ENCODE peak calls at places on chromosomes 16 and 17, in nine cellular contexts. U is upper lobe of left lung, H is heart left ventricle, J is right lobe of liver, B is HCT116, L is body of pancreas, E is K562, T is gastrocnemius medialis, G is GM12878. V is an unnamed sample.

GRCh38 chr17:3966720-3967363 is 2.6 kb upstream of the ATP2A3 start:
- ATAC-seq in E (no peak), G (no peak), B (no peak), H (no peak), T (no peak), L (peak; percentile 79), U (no peak), J (peak; percentile 89), V (no peak)

GRCh38 chr16:50719401-50720337 is 22.2 kb upstream of the CYLD start:
- ATAC-seq in G (peak; percentile 53), J (no peak), B (peak; percentile 55), L (peak; percentile 49), T (no peak), E (peak; percentile 72), U (peak; percentile 31), H (no peak), V (no peak)

GRCh38 chr16:88442435-88442810 is 10.7 kb upstream of the ZFPM1 start:
- ATAC-seq in J (no peak), H (no peak), T (no peak), G (no peak), B (peak; percentile 15), U (no peak), E (peak; percentile 12), L (no peak), V (no peak)

GRCh38 chr16:31451681-31452351 is 7.5 kb upstream of the ARMC5 start:
- ATAC-seq in T (peak; percentile 33), B (peak; percentile 96), H (peak; percentile 84), U (peak; percentile 79), G (peak; percentile 84), E (peak; percentile 80), L (peak; percentile 70), J (peak; percentile 79), V (peak; percentile 76)

GRCh38 chr17:31467502-31468256 is 76.2 kb downstream of the RAB11FIP4 start:
- ATAC-seq in B (no peak), T (no peak), H (peak; percentile 72), G (no peak), J (peak; percentile 96), U (no peak), L (peak; percentile 84), E (no peak), V (no peak)

GRCh38 chr17:63173450-63173849 is 207.4 kb downstream of the TANC2 start:
- ATAC-seq in U (no peak), G (no peak), T (no peak), H (no peak), J (no peak), E (no peak), L (peak; percentile 40), B (no peak), V (no peak)

GRCh38 chr16:50478773-50479149 is 69.4 kb upstream of the NKD1 start:
- ATAC-seq in U (no peak), J (no peak), E (peak; percentile 70), G (no peak), B (peak; percentile 84), T (no peak), L (no peak), H (no peak), V (no peak)

GRCh38 chr17:28335959-28336871 is 654 bp downstream of the TNFAIP1 start:
- ATAC-seq in E (peak; percentile 13), T (no peak), J (peak; percentile 47), G (peak; percentile 2), L (peak; percentile 38), H (peak; percentile 23), U (peak; percentile 42), B (peak; percentile 42), V (peak; percentile 2)

GRCh38 chr17:34081269-34081668 is 173.8 kb upstream of the CCL2 start:
- ATAC-seq in G (peak; percentile 44), E (peak; percentile 77), T (no peak), U (no peak), L (no peak), J (peak; percentile 78), H (no peak), B (no peak), V (no peak)

GRCh38 chr17:43660816-43661493 is 767 bp downstream of the MEOX1 start:
- ATAC-seq in J (no peak), T (no peak), L (no peak), U (no peak), B (no peak), H (no peak), E (no peak), G (peak; percentile 17), V (no peak)

GRCh38 chr17:47210105-47210504 is 957 bp downstream of the MYL4 start:
- ATAC-seq in E (peak; percentile 55), L (no peak), U (no peak), J (no peak), T (no peak), H (peak; percentile 43), G (no peak), B (no peak), V (no peak)

GRCh38 chr16:81536648-81537047 is 92.0 kb downstream of the CMIP start:
- ATAC-seq in T (no peak), G (no peak), E (no peak), J (no peak), H (no peak), B (no peak), U (no peak), L (no peak), V (no peak)

GRCh38 chr16:27330542-27330941 is 16.8 kb downstream of the IL4R start:
- ATAC-seq in J (no peak), E (no peak), H (peak; percentile 55), T (peak; percentile 48), L (no peak), G (no peak), U (peak; percentile 58), B (no peak), V (peak; percentile 79)

GRCh38 chr16:14560523-14560922 is 69.5 kb downstream of the PARN start:
- ATAC-seq in U (no peak), L (no peak), G (no peak), T (peak; percentile 37), J (peak; percentile 67), H (peak; percentile 29), E (no peak), B (no peak), V (no peak)

GRCh38 chr17:46192484-46193245 is 564 bp downstream of the KANSL1 start:
- ATAC-seq in L (peak; percentile 29), G (peak; percentile 35), T (peak; percentile 42), J (peak; percentile 54), E (peak; percentile 50), B (peak; percentile 28), H (peak; percentile 49), U (peak; percentile 26), V (peak; percentile 36)

GRCh38 chr16:975313-975690 is 4.5 kb upstream of the LMF1 start:
- ATAC-seq in J (no peak), B (no peak), U (no peak), H (no peak), G (no peak), E (no peak), L (no peak), T (no peak), V (no peak)

GRCh38 chr17:5418858-5419355 is 555 bp downstream of the NUP88 start:
- ATAC-seq in G (peak; percentile 68), L (peak; percentile 30), H (peak; percentile 1), E (peak; percentile 16), B (peak; percentile 2), T (peak; percentile 49), J (peak; percentile 37), U (no peak), V (no peak)

DNA sequence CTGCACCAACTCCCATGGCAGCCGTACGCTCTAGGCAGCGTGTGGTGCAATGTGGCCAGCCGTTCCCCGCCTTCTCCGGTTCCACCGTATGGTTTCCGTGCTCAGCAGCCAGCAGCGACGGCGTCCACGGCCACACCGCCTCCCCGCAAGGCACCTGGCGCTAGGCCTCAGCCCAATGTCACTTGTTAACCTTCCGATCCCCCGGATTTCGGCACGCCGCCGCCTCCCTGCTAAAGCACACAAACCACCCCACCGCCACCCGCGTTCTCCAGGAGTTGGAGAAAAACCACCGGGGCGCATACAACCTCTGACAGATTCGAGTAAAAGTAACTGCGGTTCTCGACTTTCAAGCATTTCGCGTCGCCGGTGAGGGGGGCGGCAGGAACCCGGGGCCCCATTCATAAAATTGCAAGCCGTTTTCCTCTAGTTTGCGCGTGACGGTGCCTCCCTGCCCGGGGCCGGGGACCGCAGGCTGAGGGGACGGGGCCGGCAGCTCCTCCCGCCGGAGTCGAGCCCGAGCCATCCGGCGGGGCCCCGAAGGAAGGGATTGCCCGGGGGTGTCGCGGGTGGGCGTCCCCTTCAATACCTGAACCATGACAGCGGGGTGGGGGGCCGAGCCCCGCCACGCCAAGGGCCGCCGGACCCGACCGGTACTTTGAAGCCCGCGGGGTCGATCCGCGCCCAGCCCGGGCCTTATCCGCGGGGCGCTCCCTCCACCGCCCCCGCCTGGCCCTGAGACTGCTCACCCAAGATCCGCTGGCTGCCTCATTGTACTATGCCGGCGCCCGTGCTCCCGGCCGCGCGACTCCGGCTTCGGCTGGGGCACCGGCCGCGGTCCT is at the start of gene TEX2:
- ATAC-seq in H (peak; percentile 61), B (peak; percentile 56), L (peak; percentile 45), G (peak; percentile 62), J (peak; percentile 69), U (peak; percentile 66), T (peak; percentile 61), E (peak; percentile 69), V (peak; percentile 49)
- TF ChIP-seq POLR2A in H (peak; percentile 21), B (no peak), L (peak; percentile 82), G (peak; percentile 70), J (peak; percentile 80), U (no peak), T (peak; percentile 92), E (peak; percentile 59), V (peak; percentile 80)

GRCh38 chr16:16092925-16093624 is 130.2 kb downstream of the ABCC6 start:
- ATAC-seq in T (peak; percentile 14), J (no peak), G (no peak), L (peak; percentile 84), B (no peak), H (no peak), E (no peak), U (no peak), V (no peak)
- H3K36me3 ChIP-seq in T (no peaks in the 10 kb centered on the region), J (no peaks in the 10 kb centered on the region), G (peaks cover 29% of the 10 kb centered on the region), L (no peaks in the 10 kb centered on the region), B (peaks cover 32% of the 10 kb centered on the region), H (peaks cover 57% of the 10 kb centered on the region), E (peaks cover 75% of the 10 kb centered on the region), U (peaks cover 62% of the 10 kb centered on the region), V (peaks cover 44% of the 10 kb centered on the region)

DNA sequence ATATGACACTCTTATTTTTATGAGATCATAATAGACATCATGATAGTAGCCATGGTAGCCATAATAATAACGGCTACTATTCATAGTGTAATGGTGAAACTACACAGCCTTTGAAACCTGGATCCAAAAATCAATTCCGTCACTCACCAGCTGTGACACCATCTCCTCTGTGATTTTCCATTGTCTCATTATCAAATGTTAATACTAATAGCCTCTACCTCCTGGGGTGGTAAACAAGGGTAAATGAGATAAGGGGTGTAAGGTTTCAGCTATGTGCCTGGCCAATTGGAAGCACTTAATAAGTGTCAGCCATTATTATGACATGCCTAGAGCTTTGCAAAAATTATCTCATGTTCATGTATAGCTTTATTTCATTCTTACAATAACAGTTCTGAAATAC is 88.7 kb downstream of the CACNG3 start:
- ATAC-seq in J (no peak), G (no peak), T (no peak), E (no peak), H (no peak), B (no peak), U (no peak), L (peak; percentile 86), V (no peak)
- TF ChIP-seq POLR2A in J (no peak), G (no peak), T (no peak), E (no peak), H (no peak), B (no peak), U (no peak), L (no peak), V (no peak)

DNA sequence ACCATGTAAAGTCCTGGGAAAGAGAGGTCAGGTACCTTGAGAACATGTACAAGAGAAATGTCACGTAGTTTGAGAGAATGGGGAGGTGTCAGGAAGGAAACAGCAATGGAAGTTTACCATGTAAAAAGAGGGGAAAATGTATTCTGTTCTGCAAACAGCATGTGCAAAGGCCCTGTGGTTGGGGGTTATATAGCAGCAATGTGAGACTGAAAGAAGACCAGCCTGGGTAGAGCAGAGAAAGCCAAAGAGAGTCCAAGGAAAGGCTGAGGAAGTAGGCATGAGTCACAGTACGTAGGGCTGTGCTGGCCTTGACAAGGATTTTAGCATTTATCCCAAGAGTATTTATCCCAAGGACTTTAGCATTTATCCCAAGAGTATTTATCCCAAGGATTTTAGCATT is 141.3 kb upstream of the CACNG3 start:
- ATAC-seq in T (no peak), G (peak; percentile 46), L (no peak), U (no peak), B (no peak), H (no peak), E (no peak), J (no peak), V (no peak)
- H3K36me3 ChIP-seq in T (no peaks in the 10 kb centered on the region), G (peaks cover 18% of the 10 kb centered on the region), L (no peaks in the 10 kb centered on the region), U (no peaks in the 10 kb centered on the region), B (no peaks in the 10 kb centered on the region), H (no peaks in the 10 kb centered on the region), E (peaks cover 44% of the 10 kb centered on the region), J (no peaks in the 10 kb centered on the region), V (no peaks in the 10 kb centered on the region)

V was measured in gastroesophageal sphincter.